ENCODE peak calls at places on chromosomes 13 and 19, in six cellular contexts. N is A549, L is ascending aorta, R is cardiac muscle cell, K is suprapubic skin, O is PC-9. U is an unnamed sample.

GRCh38 chr19:45152504-45153338 is 8.1 kb downstream of the NKPD1 start:
- DNase-seq in N (no peak), L (no peak), R (peak), K (no peak), O (no peak), U (peak)

GRCh38 chr13:96816874-96817273 is 177.4 kb downstream of the OXGR1 start:
- DNase-seq in N (no peak), L (no peak), R (no peak), K (no peak), O (no peak), U (no peak)

GRCh38 chr19:3061214-3062161 is 807 bp downstream of the TLE5 start:
- DNase-seq in N (no peak), L (peak), R (peak), K (no peak), O (no peak), U (peak)

GRCh38 chr13:96984061-96984508 is 10.2 kb downstream of the OXGR1 start:
- DNase-seq in N (no peak), L (no peak), R (peak), K (no peak), O (peak), U (no peak)

GRCh38 chr13:102182170-102182569 is 219.7 kb downstream of the FGF14 start:
- DNase-seq in N (no peak), L (no peak), R (no peak), K (no peak), O (no peak), U (no peak)

GRCh38 chr13:50357586-50358118 is 342.4 kb downstream of the KCNRG start:
- DNase-seq in N (no peak), L (peak), R (peak), K (no peak), O (peak), U (peak)

GRCh38 chr13:49444517-49445395 is 682 bp downstream of the SETDB2 start:
- DNase-seq in N (no peak), L (no peak), R (peak), K (no peak), O (peak), U (peak)

GRCh38 chr13:94956407-94957110 is 244.2 kb upstream of the SOX21 start:
- DNase-seq in N (no peak), L (no peak), R (no peak), K (no peak), O (no peak), U (no peak)

GRCh38 chr19:6528544-6529121 is 2.2 kb upstream of the TNFSF9 start:
- DNase-seq in N (no peak), L (peak), R (peak), K (no peak), O (no peak), U (no peak)

GRCh38 chr13:51829236-51829899 is 15.6 kb downstream of the TMEM272 start:
- DNase-seq in N (no peak), L (no peak), R (no peak), K (no peak), O (no peak), U (no peak)

GRCh38 chr19:5936308-5936980 is 22.4 kb downstream of the CAPS start:
- DNase-seq in N (no peak), L (no peak), R (no peak), K (no peak), O (no peak), U (no peak)

GRCh38 chr13:78650725-78651083 is 8.3 kb downstream of the OBI1 start:
- DNase-seq in N (no peak), L (no peak), R (no peak), K (no peak), O (no peak), U (no peak)

GRCh38 chr13:66689037-66689619 is 541.0 kb downstream of the PCDH9 start:
- DNase-seq in N (no peak), L (no peak), R (peak), K (no peak), O (no peak), U (no peak)

GRCh38 chr13:77692746-77693448 is 4.6 kb upstream of the SLAIN1 start:
- DNase-seq in N (no peak), L (no peak), R (no peak), K (no peak), O (no peak), U (no peak)

GRCh38 chr19:15126511-15126910 is 19.3 kb downstream of the SYDE1 start:
- DNase-seq in N (no peak), L (no peak), R (peak), K (no peak), O (no peak), U (no peak)

GRCh38 chr13:21243045-21243842 is 66.8 kb downstream of the MRPL57 start:
- DNase-seq in N (no peak), L (no peak), R (no peak), K (no peak), O (no peak), U (no peak)

GRCh38 chr13:60689571-60689970 is 292.6 kb downstream of the TDRD3 start:
- DNase-seq in N (no peak), L (no peak), R (no peak), K (no peak), O (no peak), U (no peak)

GRCh38 chr19:44582581-44583265 is 30.6 kb upstream of the IGSF23 start:
- DNase-seq in N (peak), L (no peak), R (peak), K (no peak), O (no peak), U (no peak)

GRCh38 chr13:21458457-21458815 is 667 bp downstream of the ZDHHC20 start:
- DNase-seq in N (peak), L (no peak), R (no peak), K (no peak), O (peak), U (no peak)

GRCh38 chr19:39154626-39155100 is 29.1 kb downstream of the PAK4 start:
- DNase-seq in N (peak), L (no peak), R (peak), K (no peak), O (peak), U (no peak)

GRCh38 chr13:47216176-47216822 is 319.4 kb upstream of the HTR2A start:
- DNase-seq in N (no peak), L (no peak), R (no peak), K (no peak), O (no peak), U (peak)

GRCh38 chr13:51957377-51958216 is 53.7 kb downstream of the ATP7B start:
- DNase-seq in N (no peak), L (no peak), R (no peak), K (no peak), O (no peak), U (no peak)

GRCh38 chr19:55446060-55446459 is 3.0 kb upstream of the SHISA7 start:
- DNase-seq in N (no peak), L (no peak), R (no peak), K (no peak), O (no peak), U (no peak)

GRCh38 chr19:17749912-17750317 is 1.4 kb upstream of the FCHO1 start:
- DNase-seq in N (no peak), L (no peak), R (no peak), K (no peak), O (no peak), U (no peak)

GRCh38 chr19:17752865-17753639 is 1.8 kb downstream of the FCHO1 start:
- DNase-seq in N (no peak), L (no peak), R (no peak), K (no peak), O (no peak), U (no peak)

GRCh38 chr19:17751912-17752273 is 616 bp downstream of the FCHO1 start:
- DNase-seq in N (no peak), L (no peak), R (no peak), K (no peak), O (no peak), U (no peak)

GRCh38 chr19:17748884-17749638 is 2.2 kb upstream of the FCHO1 start:
- DNase-seq in N (no peak), L (no peak), R (no peak), K (no peak), O (no peak), U (no peak)

DNA sequence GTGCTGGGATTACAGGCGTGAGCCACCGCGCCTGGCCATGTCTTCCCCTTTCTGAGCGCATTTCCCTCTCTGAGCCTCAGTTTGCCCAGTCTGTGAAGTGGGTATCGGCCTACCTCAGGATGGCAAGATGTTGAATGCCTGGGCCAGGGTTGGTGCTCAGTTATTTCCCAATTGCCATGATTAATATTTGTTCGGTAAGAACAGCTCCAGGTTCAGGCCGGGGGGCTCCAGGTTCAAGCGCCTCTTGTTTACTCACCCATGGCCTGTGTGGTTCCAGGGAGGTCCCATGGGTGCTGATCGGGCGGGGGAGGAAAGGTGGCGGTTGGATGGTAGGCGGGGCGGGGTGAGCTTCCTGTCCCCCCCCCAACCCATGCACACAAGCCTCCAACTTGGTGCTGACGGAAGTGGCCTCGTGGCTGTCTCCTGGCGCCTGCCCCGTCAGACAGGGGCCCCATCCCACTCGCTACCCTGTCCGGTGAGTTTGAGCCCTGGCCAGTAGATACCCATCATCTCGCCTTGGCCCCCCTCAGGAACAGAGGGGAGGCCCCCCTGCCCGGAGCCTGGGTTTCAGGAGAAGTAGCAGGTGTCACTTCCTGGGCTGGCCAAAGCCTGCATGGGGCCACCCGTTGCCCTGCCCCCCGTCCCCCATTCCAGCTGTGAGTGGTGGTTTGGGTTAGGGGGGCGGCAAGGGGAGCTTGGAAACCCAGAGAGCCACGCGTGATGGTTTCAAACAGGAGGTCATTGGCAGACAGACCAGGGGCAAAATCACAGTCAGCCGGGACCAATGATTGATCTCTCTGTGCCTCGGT is at the start of gene FCHO1:
- DNase-seq in N (no peak), L (peak), R (no peak), K (no peak), O (no peak), U (no peak)
- H3K4me3 ChIP-seq in N (no peak), L (no peak), R (no peak), K (peak), O (no peak), U (no peak)

DNA sequence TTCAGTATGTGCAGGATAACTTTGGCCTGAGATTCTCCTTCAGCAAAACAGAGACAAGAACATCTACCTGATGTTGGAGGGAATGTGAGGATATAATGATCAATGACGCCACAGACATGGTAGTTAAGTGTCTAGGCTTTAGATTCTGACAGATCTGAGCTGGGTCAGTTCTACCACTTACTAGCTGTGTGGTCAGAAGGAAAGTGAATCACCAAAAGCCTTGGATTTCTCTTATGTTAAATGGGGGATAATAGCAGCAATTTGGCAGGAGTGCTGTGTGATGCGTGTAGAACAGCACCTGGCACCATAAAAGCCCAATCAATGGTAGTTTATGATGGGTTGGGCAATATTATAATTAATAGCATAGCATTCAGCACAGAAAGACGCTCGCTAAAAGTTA is 41.7 kb downstream of the RXFP2 start:
- DNase-seq in N (no peak), L (no peak), R (no peak), K (no peak), O (no peak), U (peak)
- H3K4me3 ChIP-seq in N (no peak), L (no peak), R (no peak), K (no peak), O (no peak), U (no peak)

GRCh38 chr13:33323766-33324525 is 38.4 kb upstream of the STARD13 start:
- DNase-seq in N (no peak), L (no peak), R (peak), K (no peak), O (no peak), U (peak)

GRCh38 chr13:33319859-33320258 is 34.3 kb upstream of the STARD13 start:
- DNase-seq in N (no peak), L (no peak), R (no peak), K (no peak), O (no peak), U (no peak)

GRCh38 chr13:33322965-33323668 is 37.6 kb upstream of the STARD13 start:
- DNase-seq in N (no peak), L (no peak), R (no peak), K (no peak), O (no peak), U (no peak)

GRCh38 chr13:33321686-33322473 is 36.3 kb upstream of the STARD13 start:
- DNase-seq in N (no peak), L (no peak), R (peak), K (no peak), O (no peak), U (peak)

GRCh38 chr13:33322474-33322827 is 36.9 kb upstream of the STARD13 start:
- DNase-seq in N (no peak), L (peak), R (peak), K (no peak), O (no peak), U (peak)
- H3K4me3 ChIP-seq in N (no peak), L (peak), R (no peak), K (no peak), O (no peak), U (peak)

DNA sequence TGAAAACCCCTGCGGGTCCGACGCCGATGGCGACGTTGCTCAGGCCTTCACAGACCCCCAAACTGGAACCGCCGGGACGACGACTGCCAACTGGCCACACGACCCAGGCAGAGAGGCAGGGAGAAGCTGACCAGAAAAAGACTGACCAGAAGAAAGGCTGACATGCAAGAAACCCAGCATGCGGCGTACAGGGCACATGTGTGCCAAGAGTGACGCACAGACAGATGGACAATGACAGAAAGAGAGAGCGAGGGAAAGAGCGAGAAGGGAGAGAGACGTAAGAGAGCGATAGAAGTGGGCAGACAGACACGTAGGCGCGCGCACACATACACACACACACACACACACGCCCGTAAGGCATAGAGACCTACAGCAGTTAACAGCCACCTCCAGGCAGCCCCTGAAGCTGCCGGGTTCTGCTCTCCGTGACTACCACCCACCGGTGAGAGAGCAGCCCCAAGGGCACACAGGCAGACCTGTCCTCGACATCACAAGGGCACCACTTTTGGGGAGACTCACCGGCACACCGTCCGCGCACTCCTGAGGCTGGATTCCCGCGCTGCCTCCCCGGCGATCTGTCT is 67.2 kb upstream of the ZNF527 start:
- DNase-seq in N (no peak), L (no peak), R (no peak), K (peak), O (no peak), U (no peak)
- H3K4me3 ChIP-seq in N (no peak), L (peak), R (peak), K (peak), O (no peak), U (peak)

GRCh38 chr19:37692956-37693660 is 26.5 kb downstream of the ZNF607 start:
- DNase-seq in N (no peak), L (no peak), R (peak), K (no peak), O (no peak), U (no peak)
- H3K4me3 ChIP-seq in N (no peak), L (no peak), R (no peak), K (no peak), O (no peak), U (no peak)

GRCh38 chr19:48108997-48109782 is 1.4 kb downstream of the PLA2G4C start:
- DNase-seq in N (no peak), L (no peak), R (no peak), K (no peak), O (no peak), U (no peak)

GRCh38 chr19:48110350-48110966 is at the start of gene PLA2G4C:
- DNase-seq in N (peak), L (peak), R (peak), K (peak), O (peak), U (peak)

GRCh38 chr19:48113190-48113917 is 2.7 kb upstream of the PLA2G4C start:
- DNase-seq in N (no peak), L (no peak), R (no peak), K (no peak), O (no peak), U (no peak)

GRCh38 chr19:48111280-48111679 is 663 bp upstream of the PLA2G4C start:
- DNase-seq in N (no peak), L (no peak), R (no peak), K (no peak), O (no peak), U (no peak)
- H3K4me3 ChIP-seq in N (peak), L (peak), R (no peak), K (no peak), O (no peak), U (no peak)

DNA sequence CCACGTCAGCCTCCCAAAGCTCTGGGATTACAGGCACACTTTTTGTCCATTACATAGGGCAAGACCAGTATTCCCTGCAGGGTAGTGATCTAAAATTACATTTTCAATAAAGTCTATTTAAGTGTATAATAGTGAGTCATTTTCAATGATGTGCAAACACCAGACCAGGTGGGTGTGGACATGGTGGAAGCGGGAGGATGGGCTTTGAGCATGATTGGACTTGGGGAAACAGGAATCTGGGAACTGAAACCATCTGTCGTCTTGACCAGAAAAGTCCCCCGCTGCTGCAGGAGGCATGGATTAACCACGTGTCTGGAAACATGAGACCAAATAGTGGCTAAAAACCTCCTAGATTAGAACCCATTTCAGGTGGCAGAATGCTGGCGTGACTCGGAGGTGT is 4.9 kb downstream of the FXYD3 start:
- DNase-seq in N (no peak), L (no peak), R (peak), K (no peak), O (peak), U (peak)
- H3K4me3 ChIP-seq in N (no peak), L (no peak), R (no peak), K (peak), O (peak), U (no peak)

GRCh38 chr13:29849731-29850212 is 645 bp downstream of the UBL3 start:
- DNase-seq in N (peak), L (peak), R (peak), K (peak), O (peak), U (peak)
- H3K4me3 ChIP-seq in N (peak), L (peak), R (peak), K (peak), O (peak), U (peak)

GRCh38 chr19:33241530-33242101 is 16.0 kb upstream of the SLC7A10 start:
- DNase-seq in N (no peak), L (no peak), R (no peak), K (no peak), O (no peak), U (no peak)
- H3K4me3 ChIP-seq in N (no peak), L (no peak), R (no peak), K (no peak), O (no peak), U (no peak)